ENCODE peak calls at places on chromosomes 2 and 18, in ten cellular contexts. L is neural progenitor cell, E is lower lobe of right lung, T is gastrocnemius medialis, G is tibial artery, U is Peyer's patch, R is left lung, A is pancreas, Y is left ventricle myocardium inferior, I is brain microvascular endothelial cell. K is an unnamed sample.

GRCh38 chr2:100246163-100247145 is 75.8 kb downstream of the LONRF2 start:
- DNase-seq in U (no peak), G (no peak), T (no peak), Y (no peak), R (no peak), L (peak; percentile 28), I (no peak), A (no peak), E (no peak), K (peak; percentile 32)

GRCh38 chr18:63882333-63883141 is 5.0 kb upstream of the SERPINB2 start:
- DNase-seq in U (no peak), A (peak; percentile 70), I (peak; percentile 99), L (no peak), R (no peak), Y (no peak), E (no peak), G (no peak), T (no peak), K (peak; percentile 94)

GRCh38 chr2:201882353-201883095 is 76.2 kb downstream of the CDK15 start:
- DNase-seq in E (no peak), Y (no peak), R (no peak), A (no peak), G (no peak), I (peak; percentile 56), U (no peak), L (peak; percentile 53), T (no peak), K (peak; percentile 33)

GRCh38 chr18:25247725-25248124 is 104.2 kb downstream of the ZNF521 start:
- DNase-seq in R (no peak), T (no peak), U (no peak), A (no peak), E (no peak), G (no peak), Y (no peak), L (no peak), I (peak; percentile 29), K (no peak)

GRCh38 chr2:31384771-31385276 is 29.7 kb downstream of the XDH start:
- DNase-seq in T (no peak), G (no peak), Y (no peak), E (no peak), A (no peak), L (no peak), R (no peak), I (peak; percentile 80), U (no peak), K (peak; percentile 90)

GRCh38 chr2:212892193-212892592 is 259.2 kb downstream of the IKZF2 start:
- DNase-seq in L (peak; percentile 50), Y (no peak), I (peak; percentile 40), U (no peak), G (no peak), T (no peak), R (no peak), E (no peak), A (no peak), K (peak; percentile 76)

GRCh38 chr2:5740853-5741252 is 48.7 kb downstream of the SOX11 start:
- DNase-seq in G (no peak), U (no peak), T (no peak), Y (no peak), A (no peak), L (no peak), I (no peak), E (no peak), R (no peak), K (no peak)

GRCh38 chr2:111896007-111896406 is 2.4 kb upstream of the MERTK start:
- DNase-seq in T (no peak), U (no peak), G (no peak), Y (no peak), R (no peak), E (no peak), I (no peak), A (no peak), L (no peak), K (no peak)

GRCh38 chr2:4673025-4673489 is 969.7 kb downstream of the DCDC2C start:
- DNase-seq in G (no peak), T (no peak), R (no peak), I (no peak), L (no peak), U (no peak), A (no peak), E (no peak), Y (no peak), K (no peak)

DNA sequence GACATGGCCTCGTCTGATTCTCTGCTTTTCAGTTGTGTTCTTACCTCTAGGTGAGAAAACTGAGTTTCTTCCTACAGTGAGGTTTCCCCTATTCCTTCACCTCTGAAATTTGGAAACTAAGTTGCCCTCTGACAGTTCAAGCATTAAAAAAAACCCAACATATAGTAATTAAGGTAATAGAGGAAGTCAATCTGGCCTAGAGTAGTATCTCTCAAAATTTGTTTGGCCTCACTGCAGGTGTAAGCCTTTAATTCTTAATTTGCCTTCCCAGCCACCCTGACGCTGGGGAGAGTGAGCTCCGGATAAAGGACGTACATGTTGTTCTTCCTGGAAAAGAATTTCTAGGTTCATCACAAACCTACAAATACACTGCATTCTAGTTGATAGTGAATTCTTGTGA is 1.4 kb downstream of the CAD start:
- DNase-seq in L (no peak), G (no peak), U (no peak), E (no peak), Y (no peak), R (no peak), T (no peak), A (no peak), I (no peak), K (no peak)
- H3K4me3 ChIP-seq in L (no peak overlapping the region), G (no peak overlapping the region), U (no peak overlapping the region), E (no peak overlapping the region), Y (no peak overlapping the region), R (peak overlapping the region; percentile 69), T (no peak overlapping the region), A (no peak overlapping the region), I (peak overlapping the region; percentile 90), K (no peak overlapping the region)

DNA sequence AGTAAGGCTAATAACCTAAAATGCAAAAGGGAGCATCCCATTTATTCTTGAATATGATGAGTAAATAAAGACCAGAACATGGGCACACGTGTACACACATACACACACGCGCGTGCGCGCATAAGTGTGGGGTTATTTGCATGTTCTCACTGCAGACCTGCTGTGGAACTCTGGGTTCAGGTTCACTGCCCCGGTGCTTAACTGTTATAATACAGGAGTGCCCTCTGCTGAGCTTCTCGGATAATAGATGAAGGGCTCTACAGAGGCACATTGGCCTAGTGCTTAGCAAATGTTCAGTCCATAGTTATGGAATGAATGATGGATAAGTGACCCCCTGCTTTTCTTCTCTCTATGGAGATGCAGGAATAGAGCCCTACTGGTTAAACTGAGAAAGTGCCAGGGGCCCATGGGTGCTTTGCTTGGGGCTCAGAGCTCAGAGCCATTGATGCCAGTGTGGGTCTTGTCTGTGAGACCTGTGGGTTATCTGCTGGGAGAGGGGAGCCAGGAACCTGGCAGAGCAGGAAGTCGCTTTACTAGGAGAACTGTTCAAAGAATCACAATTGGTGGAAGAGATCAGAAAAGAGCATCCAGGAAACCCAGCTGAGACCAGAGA is 3.6 kb upstream of the ARL4C start:
- DNase-seq in R (no peak), L (peak; percentile 53), I (peak; percentile 72), G (peak; percentile 43), A (no peak), U (peak; percentile 93), T (no peak), Y (no peak), E (peak; percentile 74), K (peak; percentile 77)
- TF ChIP-seq CTCF in R (peak; percentile 35), L (peak; percentile 57), I (peak; percentile 67), G (peak; percentile 42), A (peak; percentile 29), U (peak; percentile 40), T (no peak), Y (peak; percentile 70), E (peak; percentile 67), K (peak; percentile 58)

DNA sequence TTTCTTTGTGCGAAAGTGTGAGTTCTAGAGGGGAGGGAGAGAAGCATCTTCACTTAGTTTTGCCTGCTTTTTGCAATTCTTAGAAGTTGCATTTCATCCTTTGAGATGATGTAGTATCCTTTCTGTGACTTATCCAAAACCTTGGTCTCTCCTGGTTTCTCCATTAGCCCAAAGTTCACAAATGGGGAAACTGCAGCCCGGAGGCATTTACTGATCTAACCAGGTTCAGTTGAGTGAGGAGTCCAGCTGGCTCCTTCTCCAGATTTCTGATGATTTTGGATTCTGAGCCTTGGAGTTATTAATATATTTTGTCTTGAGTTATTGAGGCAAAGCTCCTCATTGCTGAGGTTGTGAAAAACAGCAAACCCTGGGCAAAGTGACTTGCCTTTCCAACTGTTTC is 1.6 kb downstream of the SLC1A4 start:
- DNase-seq in Y (no peak), U (no peak), I (no peak), L (no peak), E (no peak), G (peak; percentile 21), A (no peak), R (no peak), T (no peak), K (no peak)
- H3K4me3 ChIP-seq in Y (peak overlapping the region; percentile 84), U (no peak overlapping the region), I (no peak overlapping the region), L (no peak overlapping the region), E (peak overlapping the region; percentile 82), G (peak overlapping the region; percentile 75), A (peak overlapping the region; percentile 75), R (peak overlapping the region; percentile 71), T (peak overlapping the region; percentile 99), K (peak overlapping the region; percentile 71)

GRCh38 chr2:60318544-60318943 is 234.9 kb downstream of the BCL11A start:
- DNase-seq in A (no peak), R (no peak), G (no peak), U (no peak), I (no peak), E (no peak), Y (no peak), L (peak; percentile 50), T (no peak), K (no peak)
- TF ChIP-seq CTCF in A (no peak), R (no peak), G (no peak), U (no peak), I (no peak), E (no peak), Y (peak; percentile 46), L (peak; percentile 45), T (no peak), K (no peak)

K was measured in cardiac fibroblast.